ENCODE peak calls at places on chromosomes 16 and 17, in seven cellular contexts. J is left ventricle myocardium inferior, M is Peyer's patch, Z is HFF-Myc, C is PC-9, R is psoas muscle, O is breast epithelium. L is an unnamed sample.
A peak's percentile ranks its signal among the peaks of the same experiment; 100 is the strongest.

GRCh38 chr16:62794724-62795123 is 758.5 kb upstream of the CDH8 start:
- DNase-seq in R (no peak), M (no peak), Z (no peak), C (no peak), J (no peak), O (no peak), L (no peak)

GRCh38 chr16:31876955-31877828 is 3.6 kb downstream of the ZNF267 start:
- DNase-seq in Z (peak; percentile 52), C (peak; percentile 59), O (no peak), J (no peak), R (no peak), M (no peak), L (no peak)

GRCh38 chr17:3035256-3035967 is 28.0 kb downstream of the OR1D5 start:
- DNase-seq in R (no peak), J (no peak), C (no peak), Z (no peak), M (no peak), O (no peak), L (no peak)

GRCh38 chr17:29791336-29791735 is 138.7 kb downstream of the SSH2 start:
- DNase-seq in O (no peak), C (no peak), J (no peak), M (no peak), R (no peak), Z (no peak), L (no peak)

GRCh38 chr16:48041861-48042435 is 113.8 kb downstream of the ABCC12 start:
- DNase-seq in R (no peak), M (no peak), J (no peak), O (no peak), C (no peak), Z (no peak), L (no peak)

GRCh38 chr16:519425-519824 is 8.1 kb upstream of the CAPN15 start:
- DNase-seq in Z (no peak), O (no peak), C (no peak), R (no peak), M (no peak), J (no peak), L (no peak)

GRCh38 chr16:895371-895770 is 75.4 kb downstream of the LMF1 start:
- DNase-seq in C (no peak), Z (no peak), M (no peak), J (no peak), R (peak; percentile 10), O (no peak), L (no peak)

GRCh38 chr16:81451753-81452680 is 7.4 kb downstream of the CMIP start:
- DNase-seq in Z (no peak), O (no peak), C (no peak), R (peak; percentile 30), J (no peak), M (no peak), L (no peak)

GRCh38 chr17:5555254-5555653 is 29.1 kb downstream of the NLRP1 start:
- DNase-seq in Z (no peak), M (peak; percentile 11), J (no peak), O (no peak), R (no peak), C (peak; percentile 62), L (no peak)

GRCh38 chr17:151886-152859 is 14.8 kb downstream of the SCGB1C2 start:
- DNase-seq in M (no peak), R (peak; percentile 4), J (peak; percentile 7), O (no peak), Z (no peak), C (no peak), L (no peak)

GRCh38 chr16:69929480-69929879 is 21.7 kb upstream of the CLEC18A start:
- DNase-seq in O (no peak), R (no peak), J (no peak), Z (no peak), C (no peak), M (no peak), L (no peak)

GRCh38 chr17:6546069-6546718 is 10.2 kb downstream of the PITPNM3 start:
- DNase-seq in J (no peak), M (no peak), Z (no peak), O (no peak), R (no peak), C (no peak), L (no peak)

GRCh38 chr17:16866436-16866835 is 105.5 kb downstream of the TNFRSF13B start:
- DNase-seq in R (no peak), J (no peak), M (no peak), C (no peak), O (no peak), Z (no peak), L (no peak)

DNA sequence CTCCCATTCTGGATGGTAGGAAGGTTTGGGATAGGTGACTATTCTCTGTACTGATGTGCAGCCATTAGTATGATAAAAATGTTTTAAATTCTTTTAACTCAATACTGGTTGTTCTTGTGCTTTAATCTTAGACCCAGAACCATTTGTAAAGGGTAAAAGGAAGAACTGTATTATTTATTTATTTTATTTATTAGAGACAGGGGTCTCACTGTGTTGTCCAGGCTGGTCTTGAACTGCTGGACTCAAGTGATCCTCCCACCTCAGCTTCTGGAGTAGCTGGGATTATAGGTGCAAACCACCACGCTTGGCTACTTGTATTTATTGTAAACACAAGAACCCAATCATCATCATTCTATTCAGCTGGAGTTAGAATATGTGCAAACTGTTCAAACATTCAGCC is 2.2 kb upstream of the MOSMO start:
- DNase-seq in C (no peak), M (no peak), J (no peak), R (no peak), Z (no peak), O (no peak), L (no peak)
- TF ChIP-seq CTCF in C (no peak), M (no peak), J (no peak), R (no peak), Z (no peak), O (no peak), L (no peak)

GRCh38 chr16:4814542-4815173 is 12.2 kb upstream of the ROGDI start:
- DNase-seq in O (no peak), Z (no peak), J (no peak), R (no peak), C (no peak), M (no peak), L (no peak)
- H3K4me3 ChIP-seq in O (no peak overlapping the region), Z (no peak overlapping the region), J (peak overlapping the region; percentile 17), R (peak overlapping the region; percentile 24), C (no peak overlapping the region), M (no peak overlapping the region), L (no peak overlapping the region)

GRCh38 chr16:30064746-30065111 is 831 bp upstream of the ALDOA start:
- DNase-seq in R (no peak), M (no peak), J (no peak), O (peak; percentile 40), C (no peak), Z (no peak), L (no peak)

GRCh38 chr16:30065112-30065942 is at the start of gene ALDOA:
- DNase-seq in C (peak; percentile 95), J (peak; percentile 99), Z (peak; percentile 94), R (peak; percentile 99), M (peak; percentile 96), O (peak; percentile 97), L (peak; percentile 91)

GRCh38 chr16:30063278-30063892 is 2.2 kb upstream of the ALDOA start:
- DNase-seq in M (no peak), J (no peak), O (no peak), Z (no peak), C (no peak), R (no peak), L (no peak)

GRCh38 chr16:30065943-30066881 is 652 bp downstream of the ALDOA start:
- DNase-seq in J (no peak), O (no peak), M (no peak), R (no peak), Z (no peak), C (no peak), L (no peak)

GRCh38 chr16:30063893-30064745 is 1.4 kb upstream of the ALDOA start:
- DNase-seq in Z (no peak), R (peak; percentile 81), O (peak; percentile 74), M (peak; percentile 88), C (peak; percentile 62), J (peak; percentile 84), L (no peak)
- TF ChIP-seq CTCF in Z (no peak), R (peak; percentile 45), O (no peak), M (no peak), C (peak; percentile 53), J (peak; percentile 46), L (peak; percentile 41)

DNA sequence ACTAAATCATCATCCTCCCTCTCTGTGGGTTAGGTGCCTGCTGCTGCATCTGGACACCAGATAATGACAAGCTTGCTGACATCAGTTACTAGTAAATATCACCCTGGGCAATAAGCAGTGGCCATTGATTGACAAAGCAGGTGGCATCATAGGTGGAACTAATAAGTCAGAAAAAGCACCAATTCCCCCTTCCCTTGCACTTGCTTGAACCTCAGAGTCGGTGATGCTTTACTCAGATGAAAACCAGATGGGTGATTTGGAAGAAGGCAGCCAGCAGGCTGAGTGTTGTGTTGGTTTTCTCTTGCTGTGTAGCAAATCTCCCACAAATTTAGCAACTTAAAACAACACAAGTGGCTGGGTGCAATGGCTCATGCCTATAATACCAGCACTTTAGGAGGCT is 146.9 kb upstream of the NOL11 start:
- DNase-seq in M (no peak), O (no peak), R (no peak), Z (no peak), C (no peak), J (no peak), L (no peak)
- H3K4me3 ChIP-seq in M (no peak overlapping the region), O (no peak overlapping the region), R (no peak overlapping the region), Z (no peak overlapping the region), C (no peak overlapping the region), J (no peak overlapping the region), L (no peak overlapping the region)

DNA sequence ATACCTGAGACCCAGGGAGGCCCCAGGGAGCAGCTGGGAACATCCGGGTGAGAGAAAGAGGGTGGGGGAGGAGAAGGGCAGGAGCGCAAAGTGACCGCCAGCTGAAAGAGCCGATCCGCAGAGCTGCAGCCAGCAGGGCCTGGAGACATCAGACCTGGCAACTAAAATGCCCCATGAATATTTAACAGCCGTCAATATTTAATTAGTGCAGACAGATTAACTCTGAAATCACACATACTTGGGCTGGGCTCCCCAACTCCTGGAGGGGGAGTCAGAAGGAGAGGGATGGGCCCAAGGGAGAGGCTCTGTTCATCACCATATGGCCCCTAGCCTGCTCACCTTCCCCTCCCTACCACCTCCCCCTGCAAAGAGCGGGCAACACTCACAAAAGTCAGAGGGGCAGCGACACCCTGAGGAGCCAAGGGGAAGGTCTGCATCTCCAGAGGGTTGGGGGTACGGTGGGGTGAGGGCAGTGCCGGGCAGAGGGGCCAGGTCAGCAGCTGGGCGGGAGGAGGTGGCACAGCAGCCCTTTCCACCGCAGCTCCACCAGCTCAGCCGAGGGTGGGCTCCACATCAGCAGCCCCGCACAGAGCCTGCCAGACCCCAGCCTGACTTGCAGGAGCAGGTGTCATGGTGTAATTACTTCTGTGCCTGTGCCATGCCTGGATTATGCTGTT is 61.9 kb upstream of the CCL1 start:
- DNase-seq in Z (no peak), C (no peak), M (no peak), O (no peak), R (no peak), J (no peak), L (no peak)
- TF ChIP-seq CTCF in Z (no peak), C (no peak), M (no peak), O (no peak), R (no peak), J (no peak), L (no peak)